ENCODE peak calls at places on chromosomes 7 and 10, in seven cellular contexts. X is H1, L is IMR-90, N is keratinocyte, E is PC-9, M is transverse colon, C is tibial nerve. D is an unnamed sample.

GRCh38 chr7:43803865-43804264 is 45.4 kb downstream of the BLVRA start:
- DNase-seq in M (no peak), N (no peak), X (no peak), C (no peak), E (no peak), L (no peak), D (no peak)

GRCh38 chr10:88702848-88703597 is 3.0 kb upstream of the LIPK start:
- DNase-seq in N (peak; percentile 73), L (peak; percentile 35), C (no peak), M (peak; percentile 68), X (no peak), E (peak; percentile 55), D (peak; percentile 87)

GRCh38 chr7:47647213-47647985 is 65.5 kb upstream of the TNS3 start:
- DNase-seq in C (no peak), X (no peak), L (no peak), N (no peak), M (no peak), E (no peak), D (no peak)

GRCh38 chr10:94370501-94370900 is 7.8 kb upstream of the NOC3L start:
- DNase-seq in N (no peak), X (no peak), M (no peak), L (no peak), E (no peak), C (no peak), D (no peak)

GRCh38 chr7:117172283-117172682 is 150.6 kb downstream of the WNT2 start:
- DNase-seq in C (no peak), N (no peak), L (peak; percentile 49), M (no peak), X (no peak), E (no peak), D (no peak)

GRCh38 chr10:76341740-76342139 is 910.3 kb downstream of the LRMDA start:
- DNase-seq in N (no peak), X (no peak), C (no peak), E (no peak), M (no peak), L (no peak), D (no peak)

GRCh38 chr10:119025336-119025735 is 4.2 kb upstream of the NANOS1 start:
- DNase-seq in L (peak; percentile 64), C (no peak), E (peak; percentile 88), M (peak; percentile 44), N (no peak), X (no peak), D (no peak)

GRCh38 chr7:165661-166369 is 26.6 kb upstream of the FAM20C start:
- DNase-seq in E (no peak), C (no peak), M (no peak), L (no peak), X (no peak), N (no peak), D (no peak)

GRCh38 chr7:117871778-117872538 is 1.3 kb downstream of the CTTNBP2 start:
- DNase-seq in X (peak; percentile 68), L (no peak), E (no peak), M (no peak), C (no peak), N (no peak), D (no peak)

GRCh38 chr10:18104223-18104872 is 35.9 kb upstream of the CACNB2 start:
- DNase-seq in E (peak; percentile 28), L (peak; percentile 43), X (peak; percentile 75), C (peak; percentile 53), N (no peak), M (peak; percentile 56), D (peak; percentile 49)

GRCh38 chr7:27156508-27156898 is at the start of gene HOXA7:
- DNase-seq in L (peak; percentile 63), E (no peak), C (peak; percentile 80), M (peak; percentile 75), X (peak; percentile 66), N (no peak), D (peak; percentile 88)

GRCh38 chr10:24650669-24651391 is 72.9 kb downstream of the ARHGAP21 start:
- DNase-seq in C (no peak), N (no peak), M (no peak), L (no peak), X (no peak), E (no peak), D (peak; percentile 53)

GRCh38 chr10:24652381-24652957 is 71.2 kb downstream of the ARHGAP21 start:
- DNase-seq in C (no peak), L (no peak), E (no peak), N (no peak), M (no peak), X (no peak), D (no peak)

GRCh38 chr10:24651923-24652322 is 71.8 kb downstream of the ARHGAP21 start:
- DNase-seq in X (no peak), E (no peak), C (no peak), N (no peak), M (no peak), L (no peak), D (no peak)
- H3K4me3 ChIP-seq in X (no peak overlapping the region), E (no peak overlapping the region), C (no peak overlapping the region), N (no peak overlapping the region), M (no peak overlapping the region), L (no peak overlapping the region), D (no peak overlapping the region)

GRCh38 chr7:135510603-135511183 is 791 bp upstream of the CNOT4 start:
- DNase-seq in N (no peak), M (no peak), C (no peak), X (no peak), E (no peak), L (peak; percentile 41), D (no peak)

GRCh38 chr7:135508853-135509588 is 881 bp downstream of the CNOT4 start:
- DNase-seq in M (peak; percentile 19), N (no peak), L (peak; percentile 20), E (no peak), C (no peak), X (no peak), D (peak; percentile 49)

GRCh38 chr7:135512135-135512887 is 2.4 kb upstream of the CNOT4 start:
- DNase-seq in E (peak; percentile 33), C (no peak), L (peak; percentile 52), M (no peak), N (no peak), X (no peak), D (peak; percentile 47)

GRCh38 chr7:135509589-135509838 is 388 bp downstream of the CNOT4 start:
- DNase-seq in N (no peak), E (no peak), M (no peak), C (no peak), L (peak; percentile 49), X (no peak), D (no peak)

DNA sequence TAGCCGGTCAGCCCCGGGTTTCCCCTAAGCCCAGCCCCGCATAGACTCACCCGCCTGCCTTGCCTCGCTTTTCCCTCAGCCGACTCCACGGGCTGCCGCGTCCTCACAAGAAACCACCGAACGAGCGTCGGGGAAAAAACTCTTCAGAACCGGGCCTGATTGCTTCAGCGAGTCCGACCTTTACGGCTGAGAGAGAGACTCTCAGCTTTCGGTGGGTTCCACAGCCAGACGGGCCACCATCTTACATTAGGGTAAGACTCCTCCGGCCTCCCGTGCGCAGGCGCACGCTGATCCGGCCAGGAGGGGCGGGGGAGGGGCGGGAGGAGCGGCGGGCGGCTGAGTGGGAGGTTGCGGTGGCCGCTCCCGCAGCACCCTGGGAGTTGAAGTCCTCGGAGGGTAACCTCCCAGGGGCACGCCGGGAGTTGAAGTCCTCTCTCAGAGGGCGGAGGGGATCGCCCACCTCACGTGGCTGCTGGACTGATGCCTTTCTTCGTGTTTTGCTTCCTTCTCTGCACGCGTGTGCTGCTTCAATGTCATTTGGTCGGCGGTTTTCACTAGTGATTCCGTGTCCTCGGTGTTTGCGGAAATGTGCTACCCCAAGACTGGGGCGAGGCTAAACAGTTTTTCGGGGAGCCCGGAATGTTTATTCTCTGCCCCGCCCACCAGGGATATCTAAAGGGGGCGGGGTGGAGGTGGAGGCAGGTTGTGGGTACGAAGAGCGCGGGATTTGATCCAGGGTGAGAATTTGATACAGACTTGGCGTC is at the start of gene CNOT4:
- DNase-seq in L (peak; percentile 92), X (peak; percentile 89), N (peak; percentile 71), M (peak; percentile 98), E (peak; percentile 97), C (peak; percentile 90), D (peak; percentile 95)
- TF ChIP-seq CTCF in L (no peak), X (peak; percentile 1), N (no peak), M (no peak), E (no peak), C (no peak), D (no peak)

DNA sequence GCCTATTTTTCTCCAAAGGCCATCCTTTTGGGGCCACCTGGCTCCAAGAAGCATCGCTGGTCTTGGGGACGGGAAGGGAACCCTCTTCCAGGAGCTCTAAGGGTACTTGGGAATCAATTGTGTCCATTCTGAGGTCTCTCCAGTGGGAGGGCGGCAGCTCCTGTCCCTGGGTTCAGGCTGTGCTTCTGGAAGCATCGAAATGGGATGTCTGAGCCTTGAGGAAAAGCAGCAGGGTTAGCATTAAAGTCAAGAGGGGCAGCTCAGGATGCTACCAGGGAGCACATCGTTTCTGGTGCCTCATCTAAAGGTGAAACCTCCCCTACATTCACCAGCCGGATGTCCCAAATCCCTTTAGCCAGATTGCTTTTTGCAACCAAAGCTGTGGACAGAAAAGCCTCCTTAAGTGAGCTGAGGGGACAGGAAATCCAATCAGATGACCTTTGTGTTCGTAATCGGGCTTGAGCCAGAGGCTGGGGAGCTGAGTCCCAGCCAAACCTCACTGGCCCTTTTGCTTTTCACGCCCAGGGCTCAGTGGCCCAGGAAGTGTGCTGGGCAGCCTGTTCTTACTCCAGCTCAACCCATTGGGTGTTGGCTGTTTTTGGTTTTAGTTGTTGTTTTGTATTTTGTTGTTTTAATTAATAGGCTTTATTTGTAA is 88.8 kb upstream of the ANLN start:
- DNase-seq in E (no peak), N (no peak), L (no peak), C (no peak), M (no peak), X (no peak), D (no peak)
- H3K4me1 ChIP-seq in E (peaks cover 29% of the 10 kb centered on the region), N (peaks cover 13% of the 10 kb centered on the region), L (peaks cover 23% of the 10 kb centered on the region), C (peaks cover 46% of the 10 kb centered on the region), M (peaks cover 16% of the 10 kb centered on the region), X (no peaks in the 10 kb centered on the region), D (no peaks in the 10 kb centered on the region)

DNA sequence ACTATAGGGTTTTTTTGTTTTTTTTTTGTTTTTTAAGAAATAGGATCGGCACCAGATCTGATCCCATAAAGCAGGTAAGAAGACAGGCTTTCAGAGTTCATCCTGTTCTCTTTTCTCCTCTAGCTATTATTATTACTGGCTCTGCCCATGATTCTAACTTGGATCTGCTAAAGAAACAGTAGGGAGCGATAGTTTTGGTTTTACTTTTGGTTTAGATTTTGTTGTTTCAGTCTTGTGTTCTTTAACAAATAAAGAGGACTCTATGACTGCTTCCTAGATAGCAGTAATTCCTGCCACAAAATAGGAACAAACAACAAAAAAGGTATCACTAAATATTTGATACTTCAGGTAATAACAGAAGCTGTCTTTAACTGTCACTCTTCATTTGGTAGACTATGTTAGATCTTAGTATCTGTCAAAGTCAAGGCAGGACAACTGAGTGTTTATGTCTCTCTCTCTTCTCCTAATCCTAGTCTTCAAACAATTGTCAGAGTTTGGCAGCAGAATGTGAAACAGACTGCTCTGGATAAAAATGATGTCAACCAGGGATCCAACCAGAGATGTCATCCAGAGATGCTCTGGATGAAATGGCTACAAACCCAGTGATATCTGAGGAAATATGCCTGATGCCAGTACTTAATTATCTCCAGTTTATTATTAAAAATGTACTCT is 99.8 kb downstream of the KMT2C start:
- DNase-seq in E (no peak), C (no peak), M (no peak), N (no peak), X (no peak), L (no peak), D (no peak)
- H3K4me3 ChIP-seq in E (no peak overlapping the region), C (peak overlapping the region; percentile 33), M (peak overlapping the region; percentile 28), N (no peak overlapping the region), X (no peak overlapping the region), L (no peak overlapping the region), D (no peak overlapping the region)

DNA sequence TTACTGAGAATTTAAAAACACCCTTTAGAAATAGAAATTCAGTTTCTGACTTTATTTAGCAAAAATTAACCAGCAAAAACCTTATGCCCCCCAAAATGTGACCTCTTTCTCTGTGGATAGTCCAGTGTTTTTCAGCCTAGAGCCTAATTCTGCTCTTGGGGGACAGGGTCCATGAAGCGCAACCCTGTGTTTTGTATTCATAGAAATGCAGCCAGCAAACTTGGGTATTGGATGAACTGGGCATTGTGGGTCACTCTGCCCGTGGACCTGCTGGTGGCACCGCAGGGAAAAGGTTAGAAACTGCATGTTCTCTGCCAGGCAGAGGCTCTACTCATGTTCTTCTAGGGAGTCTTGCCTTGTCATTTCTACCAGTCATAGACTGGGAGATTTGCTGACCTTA is 787.4 kb upstream of the C7orf33 start:
- DNase-seq in C (no peak), M (no peak), L (no peak), X (no peak), E (no peak), N (no peak), D (no peak)
- TF ChIP-seq CTCF in C (no peak), M (no peak), L (no peak), X (no peak), E (no peak), N (no peak), D (no peak)